ENCODE peak calls at places on chromosomes 13 and 19, in seven cellular contexts. S is GM23338, G is transverse colon, J is SK-N-SH, K is HepG2, U is stomach, L is upper lobe of left lung. R is an unnamed sample.

GRCh38 chr19:44807652-44808462 is 1.0 kb upstream of the BCAM start:
- DNase-seq in S (peak; percentile 99), G (peak; percentile 40), J (peak; percentile 83), K (peak; percentile 77), U (peak; percentile 59), L (no peak), R (peak; percentile 69)

GRCh38 chr13:51849145-51850101 is 4.4 kb upstream of the TMEM272 start:
- DNase-seq in S (peak; percentile 94), G (no peak), J (peak; percentile 74), K (peak; percentile 22), U (no peak), L (no peak), R (no peak)

GRCh38 chr13:21048901-21049655 is 12.3 kb downstream of the LATS2 start:
- DNase-seq in S (peak; percentile 85), G (no peak), J (no peak), K (no peak), U (no peak), L (no peak), R (no peak)

GRCh38 chr13:89568746-89569145 is 1778.7 kb upstream of the MIR17HG start:
- DNase-seq in S (no peak), G (no peak), J (no peak), K (no peak), U (no peak), L (no peak), R (no peak)

GRCh38 chr13:37806666-37807065 is 62.9 kb downstream of the TRPC4 start:
- DNase-seq in S (no peak), G (no peak), J (no peak), K (no peak), U (no peak), L (no peak), R (no peak)

GRCh38 chr19:29499261-29499920 is 26.4 kb upstream of the VSTM2B start:
- DNase-seq in S (peak; percentile 30), G (no peak), J (no peak), K (no peak), U (no peak), L (no peak), R (no peak)

GRCh38 chr13:76937416-76937815 is 10.9 kb upstream of the ACOD1 start:
- DNase-seq in S (no peak), G (no peak), J (no peak), K (no peak), U (no peak), L (no peak), R (no peak)

GRCh38 chr19:4229179-4229931 is at the start of gene EBI3:
- DNase-seq in S (peak; percentile 37), G (peak; percentile 34), J (no peak), K (no peak), U (no peak), L (peak; percentile 72), R (no peak)

GRCh38 chr13:36981156-36981743 is 17.9 kb downstream of the ALG5 start:
- DNase-seq in S (peak; percentile 56), G (no peak), J (peak; percentile 50), K (peak; percentile 45), U (no peak), L (no peak), R (no peak)

GRCh38 chr13:50130686-50131051 is 115.4 kb downstream of the KCNRG start:
- DNase-seq in S (peak; percentile 44), G (peak; percentile 29), J (peak; percentile 75), K (no peak), U (no peak), L (peak; percentile 87), R (no peak)

GRCh38 chr19:29680447-29680846 is 15.2 kb downstream of the PLEKHF1 start:
- DNase-seq in S (no peak), G (peak; percentile 72), J (no peak), K (no peak), U (peak; percentile 62), L (peak; percentile 84), R (no peak)

GRCh38 chr19:21202865-21203494 is 61.1 kb downstream of the ZNF431 start:
- DNase-seq in S (peak; percentile 92), G (no peak), J (peak; percentile 49), K (no peak), U (no peak), L (no peak), R (no peak)

GRCh38 chr13:36357231-36357630 is 11.0 kb upstream of the SPART start:
- DNase-seq in S (no peak), G (no peak), J (no peak), K (no peak), U (no peak), L (no peak), R (no peak)

GRCh38 chr13:32254916-32255743 is 60.0 kb downstream of the ZAR1L start:
- DNase-seq in S (no peak), G (no peak), J (no peak), K (peak; percentile 58), U (no peak), L (no peak), R (no peak)

GRCh38 chr19:5451494-5451893 is 3.7 kb upstream of the ZNRF4 start:
- DNase-seq in S (no peak), G (no peak), J (no peak), K (no peak), U (no peak), L (peak; percentile 57), R (no peak)

GRCh38 chr19:45063851-45064801 is 12.2 kb downstream of the ZNF296 start:
- DNase-seq in S (no peak), G (no peak), J (peak; percentile 33), K (no peak), U (no peak), L (peak; percentile 83), R (no peak)

GRCh38 chr19:19488041-19488874 is 27.1 kb downstream of the TSSK6 start:
- DNase-seq in S (peak; percentile 45), G (peak; percentile 60), J (peak; percentile 67), K (no peak), U (peak; percentile 59), L (no peak), R (no peak)

GRCh38 chr13:26011996-26012688 is 39.7 kb downstream of the SHISA2 start:
- DNase-seq in S (peak; percentile 57), G (no peak), J (no peak), K (no peak), U (no peak), L (peak; percentile 79), R (no peak)

GRCh38 chr13:45718063-45718462 is 15.9 kb downstream of the CBY2 start:
- DNase-seq in S (peak; percentile 85), G (no peak), J (peak; percentile 48), K (peak; percentile 13), U (no peak), L (no peak), R (no peak)

GRCh38 chr19:28701491-28701890 is 511.5 kb downstream of the UQCRFS1 start:
- DNase-seq in S (no peak), G (no peak), J (no peak), K (no peak), U (no peak), L (no peak), R (no peak)

GRCh38 chr19:38844093-38844686 is 5.6 kb downstream of the HNRNPL start:
- DNase-seq in S (no peak), G (no peak), J (no peak), K (no peak), U (no peak), L (no peak), R (no peak)

GRCh38 chr19:7349961-7350711 is 1.4 kb downstream of the ARHGEF18 start:
- DNase-seq in S (no peak), G (peak; percentile 48), J (no peak), K (no peak), U (no peak), L (no peak), R (no peak)
- H3K4me1 ChIP-seq in S (no peaks in the 10 kb centered on the region), G (peaks cover 7% of the 10 kb centered on the region), J (no peaks in the 10 kb centered on the region), K (peaks cover 17% of the 10 kb centered on the region), U (peaks cover 15% of the 10 kb centered on the region), L (no peaks in the 10 kb centered on the region), R (no peaks in the 10 kb centered on the region)

DNA sequence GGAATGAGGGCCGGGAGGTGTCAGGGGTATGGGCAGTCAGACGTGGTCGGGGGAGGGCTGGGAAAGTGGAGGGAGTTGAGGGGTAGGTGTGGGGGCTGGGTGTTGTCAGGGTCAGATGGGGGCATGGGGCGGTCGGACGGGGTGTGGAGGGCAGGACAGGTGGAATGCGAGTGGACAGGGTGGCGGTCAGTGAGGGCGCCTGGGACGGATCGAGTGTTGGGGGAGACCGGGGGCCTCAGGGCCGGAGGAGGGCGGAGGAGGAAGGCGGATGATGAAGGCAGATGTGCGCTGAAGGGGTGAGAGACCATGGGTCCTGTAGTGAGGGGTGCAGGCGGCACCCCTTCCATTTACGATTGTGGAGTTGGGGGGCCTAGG is 5.7 kb downstream of the TBCB start:
- DNase-seq in S (no peak), G (no peak), J (peak; percentile 21), K (no peak), U (no peak), L (peak; percentile 57), R (no peak)
- TF ChIP-seq POLR2AphosphoS5 in S (no peak), G (no peak), J (no peak), K (no peak), U (no peak), L (no peak), R (no peak)

GRCh38 chr19:13026478-13026999 is 31.3 kb downstream of the NFIX start:
- DNase-seq in S (no peak), G (peak; percentile 66), J (no peak), K (peak; percentile 96), U (peak; percentile 68), L (no peak), R (no peak)
- H3K4me1 ChIP-seq in S (peaks cover 49% of the 10 kb centered on the region), G (peaks cover 93% of the 10 kb centered on the region), J (peaks cover 46% of the 10 kb centered on the region), K (peaks cover 90% of the 10 kb centered on the region), U (peaks cover 100% of the 10 kb centered on the region), L (peaks cover 80% of the 10 kb centered on the region), R (peaks cover 20% of the 10 kb centered on the region)

DNA sequence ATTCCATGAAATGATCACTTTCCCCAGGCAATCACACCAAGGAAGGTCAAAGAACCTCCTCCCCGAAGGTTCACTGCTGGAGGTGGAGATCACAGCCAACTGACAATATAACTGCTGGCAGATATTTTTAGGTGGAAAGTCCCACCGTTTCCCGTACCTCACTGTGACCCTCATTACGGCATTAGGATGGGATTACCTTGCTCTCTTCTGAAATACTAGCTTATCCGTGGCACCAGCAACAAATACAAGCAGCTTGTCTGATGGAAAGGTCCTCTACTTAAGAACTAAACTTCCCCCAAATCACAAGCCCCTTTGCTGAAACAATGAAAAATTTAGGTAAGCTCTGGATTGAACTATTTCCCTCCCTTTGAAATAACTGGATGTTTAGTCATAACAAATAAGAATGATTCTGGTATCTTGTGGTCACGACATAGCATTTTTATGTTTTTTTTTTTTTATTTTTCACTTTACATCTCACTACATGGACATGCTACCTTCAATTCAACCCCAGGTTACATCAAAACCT is 178.9 kb downstream of the COL4A1 start:
- DNase-seq in S (no peak), G (no peak), J (no peak), K (no peak), U (no peak), L (no peak), R (no peak)
- TF ChIP-seq POLR2AphosphoS5 in S (no peak), G (no peak), J (no peak), K (no peak), U (no peak), L (no peak), R (no peak)

DNA sequence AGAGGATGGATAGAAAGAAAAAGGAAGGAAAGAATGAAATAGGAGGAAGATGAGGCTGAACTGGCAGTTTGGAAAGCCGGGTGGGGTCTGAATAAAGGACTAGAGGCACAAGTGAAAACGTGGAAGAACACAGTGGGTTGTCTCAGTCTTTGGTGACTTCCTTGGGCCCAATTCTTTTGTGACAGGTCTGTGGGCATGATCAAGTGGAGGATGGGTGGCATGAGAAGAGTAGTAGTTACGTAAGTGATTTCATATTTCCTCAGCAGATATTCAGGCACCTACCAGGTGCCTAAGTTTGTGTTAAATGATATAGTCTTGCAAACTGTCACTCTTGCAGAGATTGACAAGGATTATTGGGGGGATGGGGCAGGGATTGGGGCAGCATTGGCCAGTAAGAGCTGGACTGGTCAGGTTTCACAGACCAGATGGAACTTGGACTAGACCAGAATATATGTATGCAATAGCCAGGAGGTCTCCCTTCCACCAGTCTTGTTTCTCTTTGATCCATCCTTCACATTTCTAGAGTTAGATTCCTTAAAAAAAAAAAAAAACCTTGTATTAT is 2.7 kb downstream of the TPP2 start:
- DNase-seq in S (no peak), G (no peak), J (no peak), K (no peak), U (no peak), L (no peak), R (no peak)
- H3K4me1 ChIP-seq in S (peaks cover 53% of the 10 kb centered on the region), G (peaks cover 64% of the 10 kb centered on the region), J (peaks cover 17% of the 10 kb centered on the region), K (peaks cover 36% of the 10 kb centered on the region), U (peaks cover 63% of the 10 kb centered on the region), L (peaks cover 48% of the 10 kb centered on the region), R (no peaks in the 10 kb centered on the region)

R was measured in breast epithelium.